ENCODE peak calls at places on chromosomes 4 and X, in nine cellular contexts. I, H, L, A, K, J, W, B and T are unnamed samples.

GRCh38 chr4:83150563-83151330 is 36.2 kb upstream of the PLAC8 start:
- DNase-seq in A (no peak), H (no peak), W (no peak), B (no peak), J (no peak), L (no peak), K (peak), I (no peak), T (peak)

GRCh38 chr4:73485085-73485484 is 3.5 kb downstream of the AFM start:
- DNase-seq in J (no peak), L (no peak), A (no peak), K (no peak), H (no peak), W (no peak), I (no peak), B (no peak), T (no peak)

GRCh38 chrX:134580947-134581346 is 77.3 kb downstream of the PLAC1 start:
- DNase-seq in W (no peak), H (no peak), K (no peak), B (peak), J (peak), A (no peak), I (no peak), L (no peak), T (peak)

GRCh38 chr4:23952258-23952657 is 62.4 kb upstream of the PPARGC1A start:
- DNase-seq in J (no peak), L (no peak), I (no peak), W (no peak), B (no peak), A (no peak), H (no peak), K (no peak), T (no peak)

GRCh38 chr4:7411491-7411890 is 23.2 kb downstream of the PSAPL1 start:
- DNase-seq in H (no peak), B (no peak), W (no peak), J (no peak), L (no peak), A (no peak), K (no peak), I (no peak), T (no peak)

GRCh38 chr4:8238061-8238511 is 31.5 kb upstream of the HTRA3 start:
- DNase-seq in I (no peak), A (peak), B (no peak), L (no peak), K (no peak), J (peak), H (no peak), W (no peak), T (no peak)

GRCh38 chr4:3352505-3352904 is 59.7 kb downstream of the RGS12 start:
- DNase-seq in A (no peak), I (no peak), W (no peak), L (no peak), B (no peak), K (no peak), H (no peak), J (no peak), T (no peak)

GRCh38 chrX:136851526-136851925 is 29.0 kb downstream of the RBMX start:
- DNase-seq in H (no peak), W (no peak), A (no peak), I (no peak), L (no peak), J (no peak), K (no peak), B (no peak), T (no peak)

GRCh38 chr4:84389406-84389805 is 109.7 kb downstream of the NKX6-1 start:
- DNase-seq in B (no peak), W (no peak), H (no peak), L (no peak), A (no peak), J (no peak), I (no peak), K (no peak), T (peak)

GRCh38 chr4:2672700-2673099 is 83.4 kb downstream of the TNIP2 start:
- DNase-seq in W (no peak), A (no peak), J (no peak), H (no peak), L (no peak), I (no peak), B (no peak), K (no peak), T (no peak)

GRCh38 chrX:23797371-23798128 is 14.6 kb downstream of the SAT1 start:
- DNase-seq in K (peak), B (no peak), I (no peak), J (no peak), W (no peak), L (no peak), H (no peak), A (no peak), T (no peak)

GRCh38 chr4:11545651-11546050 is 117.0 kb upstream of the HS3ST1 start:
- DNase-seq in J (no peak), I (no peak), B (no peak), K (no peak), W (no peak), A (no peak), L (no peak), H (no peak), T (no peak)

GRCh38 chr4:151641167-151641566 is 119.6 kb downstream of the GATB start:
- DNase-seq in W (no peak), J (peak), H (no peak), L (no peak), K (no peak), I (no peak), B (peak), A (no peak), T (peak)